ENCODE peak calls at places on chromosome 2, in five cellular contexts. One of them, this sample, is unnamed. For H3K9me3, the result is how much of the 10 kb centered on the place peaks cover.

GRCh38 chr2:156006721-156007618 is 325.6 kb downstream of the NR4A2 start:
- DNase-seq in adipocyte: no peak
- DNase-seq in K562: no peak
- DNase-seq in neural progenitor cell: no peak
- DNase-seq in Karpas-422: no peak
- DNase-seq in this sample: no peak

GRCh38 chr2:69032336-69032735 is 19.4 kb downstream of the ANTXR1 start:
- DNase-seq in K562: no peak
- DNase-seq in Karpas-422: no peak
- DNase-seq in neural progenitor cell: no peak
- DNase-seq in adipocyte: no peak
- DNase-seq in this sample: no peak

GRCh38 chr2:128510701-128511100 is 192.0 kb upstream of the HS6ST1 start:
- DNase-seq in adipocyte: peak
- DNase-seq in K562: no peak
- DNase-seq in neural progenitor cell: no peak
- DNase-seq in Karpas-422: no peak
- DNase-seq in this sample: no peak

GRCh38 chr2:224308267-224308911 is 93.5 kb downstream of the FAM124B start:
- DNase-seq in Karpas-422: no peak
- DNase-seq in neural progenitor cell: no peak
- DNase-seq in adipocyte: no peak
- DNase-seq in K562: no peak
- DNase-seq in this sample: no peak

GRCh38 chr2:149042881-149043280 is 4.4 kb downstream of the LYPD6B start:
- DNase-seq in neural progenitor cell: no peak
- DNase-seq in K562: no peak
- DNase-seq in adipocyte: peak
- DNase-seq in Karpas-422: no peak
- DNase-seq in this sample: no peak

GRCh38 chr2:62305421-62306176 is 109.7 kb downstream of the B3GNT2 start:
- DNase-seq in adipocyte: no peak
- DNase-seq in neural progenitor cell: no peak
- DNase-seq in Karpas-422: no peak
- DNase-seq in K562: peak
- DNase-seq in this sample: peak

GRCh38 chr2:74379851-74380789 is at the start of gene DCTN1:
- DNase-seq in neural progenitor cell: peak
- DNase-seq in adipocyte: peak
- DNase-seq in Karpas-422: peak
- DNase-seq in K562: peak
- DNase-seq in this sample: peak

GRCh38 chr2:86753606-86754005 is 33.5 kb downstream of the RMND5A start:
- DNase-seq in adipocyte: no peak
- DNase-seq in K562: no peak
- DNase-seq in neural progenitor cell: no peak
- DNase-seq in Karpas-422: no peak
- DNase-seq in this sample: no peak

GRCh38 chr2:1707771-1708351 is 36.5 kb downstream of the PXDN start:
- DNase-seq in K562: no peak
- DNase-seq in adipocyte: peak
- DNase-seq in Karpas-422: no peak
- DNase-seq in neural progenitor cell: peak
- DNase-seq in this sample: peak

GRCh38 chr2:38722271-38723115 is 28.7 kb downstream of the SRSF7 start:
- DNase-seq in K562: no peak
- DNase-seq in neural progenitor cell: no peak
- DNase-seq in Karpas-422: peak
- DNase-seq in adipocyte: no peak
- DNase-seq in this sample: no peak

GRCh38 chr2:98912957-98913915 is 22.8 kb downstream of the CRACDL start:
- DNase-seq in adipocyte: no peak
- DNase-seq in neural progenitor cell: no peak
- DNase-seq in K562: no peak
- DNase-seq in Karpas-422: no peak
- DNase-seq in this sample: no peak

GRCh38 chr2:236177604-236177966 is 9.4 kb upstream of the GBX2 start:
- DNase-seq in neural progenitor cell: peak
- DNase-seq in K562: peak
- DNase-seq in Karpas-422: no peak
- DNase-seq in adipocyte: peak
- DNase-seq in this sample: peak

GRCh38 chr2:109322111-109322510 is 193.1 kb downstream of the SH3RF3 start:
- DNase-seq in K562: no peak
- DNase-seq in neural progenitor cell: no peak
- DNase-seq in Karpas-422: no peak
- DNase-seq in adipocyte: peak
- DNase-seq in this sample: peak
- H3K9ac ChIP-seq in K562: no peak
- H3K9ac ChIP-seq in neural progenitor cell: no peak
- H3K9ac ChIP-seq in Karpas-422: no peak
- H3K9ac ChIP-seq in adipocyte: peak
- H3K9ac ChIP-seq in this sample: no peak

DNA sequence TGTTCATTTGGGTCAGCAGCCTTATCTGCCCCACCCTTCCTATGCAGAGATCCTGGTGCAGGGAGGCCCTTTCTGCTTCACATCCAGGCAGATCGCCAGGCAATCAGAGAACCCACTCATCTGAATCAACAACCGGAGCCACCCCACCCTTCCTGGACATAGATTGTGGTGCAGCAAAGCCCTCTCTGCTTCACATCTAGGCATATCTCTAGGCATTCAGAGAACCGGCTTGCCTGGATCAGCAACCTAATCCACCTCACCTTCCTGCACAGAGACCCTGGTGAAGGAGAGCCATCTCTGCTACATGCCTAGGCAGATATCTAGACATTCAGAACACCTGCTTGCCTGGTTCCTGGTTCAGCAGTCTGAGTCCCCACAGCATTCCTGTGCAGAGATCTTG is 184.5 kb upstream of the CNTNAP5 start:
- DNase-seq in adipocyte: no peak
- DNase-seq in neural progenitor cell: no peak
- DNase-seq in K562: no peak
- DNase-seq in Karpas-422: no peak
- DNase-seq in this sample: no peak
- H3K9me3 ChIP-seq in adipocyte: under half
- H3K9me3 ChIP-seq in neural progenitor cell: under half
- H3K9me3 ChIP-seq in K562: under half
- H3K9me3 ChIP-seq in Karpas-422: under half
- H3K9me3 ChIP-seq in this sample: under half

GRCh38 chr2:199100326-199101110 is 357.2 kb downstream of the SATB2 start:
- DNase-seq in neural progenitor cell: no peak
- DNase-seq in adipocyte: peak
- DNase-seq in K562: no peak
- DNase-seq in Karpas-422: no peak
- DNase-seq in this sample: no peak
- H3K9ac ChIP-seq in neural progenitor cell: no peak
- H3K9ac ChIP-seq in adipocyte: no peak
- H3K9ac ChIP-seq in K562: no peak
- H3K9ac ChIP-seq in Karpas-422: no peak
- H3K9ac ChIP-seq in this sample: no peak

GRCh38 chr2:226862623-226863022 is 26.8 kb downstream of the RHBDD1 start:
- DNase-seq in K562: no peak
- DNase-seq in neural progenitor cell: no peak
- DNase-seq in Karpas-422: no peak
- DNase-seq in adipocyte: no peak
- DNase-seq in this sample: no peak
- H3K9me3 ChIP-seq in K562: under half
- H3K9me3 ChIP-seq in neural progenitor cell: under half
- H3K9me3 ChIP-seq in Karpas-422: under half
- H3K9me3 ChIP-seq in adipocyte: under half
- H3K9me3 ChIP-seq in this sample: under half

GRCh38 chr2:207504513-207505171 is 25.1 kb upstream of the CREB1 start:
- DNase-seq in neural progenitor cell: peak
- DNase-seq in adipocyte: peak
- DNase-seq in Karpas-422: no peak
- DNase-seq in K562: no peak
- DNase-seq in this sample: no peak
- H3K9ac ChIP-seq in neural progenitor cell: no peak
- H3K9ac ChIP-seq in adipocyte: peak
- H3K9ac ChIP-seq in Karpas-422: no peak
- H3K9ac ChIP-seq in K562: no peak
- H3K9ac ChIP-seq in this sample: no peak

GRCh38 chr2:67487993-67488392 is 90.9 kb downstream of the ETAA1 start:
- DNase-seq in K562: no peak
- DNase-seq in adipocyte: no peak
- DNase-seq in Karpas-422: no peak
- DNase-seq in neural progenitor cell: no peak
- DNase-seq in this sample: no peak
- H3K9me3 ChIP-seq in K562: under half
- H3K9me3 ChIP-seq in adipocyte: under half
- H3K9me3 ChIP-seq in Karpas-422: under half
- H3K9me3 ChIP-seq in neural progenitor cell: under half
- H3K9me3 ChIP-seq in this sample: under half

GRCh38 chr2:44934521-44934961 is 7.0 kb upstream of the SIX3 start:
- DNase-seq in K562: no peak
- DNase-seq in adipocyte: no peak
- DNase-seq in neural progenitor cell: peak
- DNase-seq in Karpas-422: no peak
- DNase-seq in this sample: no peak
- H3K9ac ChIP-seq in K562: no peak
- H3K9ac ChIP-seq in adipocyte: no peak
- H3K9ac ChIP-seq in neural progenitor cell: peak
- H3K9ac ChIP-seq in Karpas-422: no peak
- H3K9ac ChIP-seq in this sample: no peak

This sample was measured in colonic mucosa.